ENCODE peak calls at places on chromosomes 13 and 19, in nine cellular contexts. X, L, D, E, O, I, K, T and F are unnamed samples.
A peak's percentile ranks its signal among the peaks of the same experiment; 100 is the strongest.

GRCh38 chr19:18321729-18322091 is 1.2 kb downstream of the LSM4 start:
- DNase-seq in X (no peak), L (no peak), D (no peak), E (no peak), O (no peak), I (peak; percentile 43), K (no peak), T (peak; percentile 63), F (peak; percentile 68)

GRCh38 chr19:16509141-16510061 is 13.2 kb downstream of the C19orf44 start:
- DNase-seq in X (no peak), L (peak; percentile 36), D (no peak), E (peak; percentile 58), O (no peak), I (no peak), K (no peak), T (no peak), F (no peak)

GRCh38 chr19:14022469-14022868 is 5.5 kb upstream of the RLN3 start:
- DNase-seq in X (no peak), L (no peak), D (no peak), E (no peak), O (no peak), I (no peak), K (no peak), T (no peak), F (no peak)

GRCh38 chr13:20258208-20258962 is 26.3 kb upstream of the GJB6 start:
- DNase-seq in X (no peak), L (no peak), D (no peak), E (no peak), O (no peak), I (no peak), K (no peak), T (no peak), F (no peak)

GRCh38 chr19:10009269-10009665 is 1.0 kb downstream of the COL5A3 start:
- DNase-seq in X (peak; percentile 65), L (peak; percentile 48), D (peak; percentile 67), E (no peak), O (peak; percentile 80), I (no peak), K (peak; percentile 46), T (no peak), F (no peak)

GRCh38 chr19:52094526-52094925 is 1.0 kb downstream of the ZNF841 start:
- DNase-seq in X (no peak), L (no peak), D (no peak), E (no peak), O (no peak), I (no peak), K (no peak), T (no peak), F (no peak)

GRCh38 chr13:42333613-42334328 is 61.8 kb downstream of the AKAP11 start:
- DNase-seq in X (no peak), L (no peak), D (peak; percentile 60), E (no peak), O (peak; percentile 15), I (peak; percentile 18), K (peak; percentile 3), T (no peak), F (peak; percentile 73)

GRCh38 chr13:94987081-94987480 is 274.7 kb upstream of the SOX21 start:
- DNase-seq in X (no peak), L (no peak), D (no peak), E (no peak), O (no peak), I (no peak), K (no peak), T (no peak), F (no peak)

GRCh38 chr13:74325106-74325505 is 190.9 kb upstream of the KLF12 start:
- DNase-seq in X (no peak), L (no peak), D (no peak), E (no peak), O (peak; percentile 6), I (no peak), K (no peak), T (no peak), F (no peak)

GRCh38 chr19:51142119-51142518 is at the start of gene SIGLEC7:
- DNase-seq in X (no peak), L (peak; percentile 40), D (no peak), E (no peak), O (no peak), I (no peak), K (no peak), T (peak; percentile 55), F (no peak)

GRCh38 chr13:33799950-33800592 is 17.9 kb upstream of the RFC3 start:
- DNase-seq in X (no peak), L (no peak), D (no peak), E (no peak), O (peak; percentile 18), I (peak; percentile 29), K (no peak), T (no peak), F (peak; percentile 7)

GRCh38 chr13:39385621-39386231 is 217.3 kb downstream of the LHFPL6 start:
- DNase-seq in X (no peak), L (no peak), D (no peak), E (no peak), O (no peak), I (no peak), K (no peak), T (no peak), F (no peak)

GRCh38 chr19:3507371-3508120 is 1.4 kb downstream of the FZR1 start:
- DNase-seq in X (no peak), L (no peak), D (no peak), E (no peak), O (no peak), I (no peak), K (no peak), T (no peak), F (no peak)

GRCh38 chr13:98826156-98826555 is 73.7 kb upstream of the SLC15A1 start:
- DNase-seq in X (no peak), L (no peak), D (no peak), E (no peak), O (no peak), I (no peak), K (no peak), T (no peak), F (no peak)

GRCh38 chr19:18002347-18002850 is 5.6 kb upstream of the ARRDC2 start:
- DNase-seq in X (no peak), L (no peak), D (no peak), E (no peak), O (no peak), I (peak; percentile 58), K (no peak), T (peak; percentile 93), F (peak; percentile 45)

GRCh38 chr13:31968473-31968872 is 63.1 kb upstream of the FRY start:
- DNase-seq in X (no peak), L (no peak), D (no peak), E (no peak), O (no peak), I (peak; percentile 24), K (no peak), T (peak; percentile 93), F (peak; percentile 68)

GRCh38 chr19:44845286-44845611 is 848 bp upstream of the NECTIN2 start:
- DNase-seq in X (no peak), L (peak; percentile 47), D (no peak), E (no peak), O (no peak), I (no peak), K (no peak), T (no peak), F (no peak)